ENCODE peak calls at places on chromosomes 11 and 22, in nine cellular contexts. One of them, this sample, is unnamed.

GRCh38 chr22:37922177-37922576 is 16.1 kb downstream of the MICALL1 start:
- DNase-seq in stomach: no peak
- DNase-seq in heart right ventricle: no peak
- DNase-seq in SJSA1: no peak
- DNase-seq in thyroid gland: no peak
- DNase-seq in A549: no peak
- DNase-seq in lung: no peak
- DNase-seq in IMR-90: no peak
- DNase-seq in HCT116: no peak
- DNase-seq in this sample: no peak

GRCh38 chr11:61814242-61814957 is 2.4 kb downstream of the FADS1 start:
- DNase-seq in stomach: no peak
- DNase-seq in heart right ventricle: peak; percentile 58
- DNase-seq in SJSA1: no peak
- DNase-seq in thyroid gland: peak; percentile 22
- DNase-seq in A549: peak; percentile 82
- DNase-seq in lung: peak; percentile 41
- DNase-seq in IMR-90: no peak
- DNase-seq in HCT116: peak; percentile 67
- DNase-seq in this sample: peak; percentile 34

GRCh38 chr22:20567371-20567847 is 60.0 kb downstream of the MED15 start:
- DNase-seq in stomach: no peak
- DNase-seq in heart right ventricle: no peak
- DNase-seq in SJSA1: no peak
- DNase-seq in thyroid gland: peak; percentile 84
- DNase-seq in A549: peak; percentile 40
- DNase-seq in lung: no peak
- DNase-seq in IMR-90: peak; percentile 66
- DNase-seq in HCT116: no peak
- DNase-seq in this sample: no peak

GRCh38 chr22:36682835-36683234 is 20.7 kb downstream of the CACNG2 start:
- DNase-seq in stomach: no peak
- DNase-seq in heart right ventricle: no peak
- DNase-seq in SJSA1: no peak
- DNase-seq in thyroid gland: no peak
- DNase-seq in A549: no peak
- DNase-seq in lung: no peak
- DNase-seq in IMR-90: no peak
- DNase-seq in HCT116: no peak
- DNase-seq in this sample: no peak

GRCh38 chr11:12599408-12600143 is 74.6 kb upstream of the TEAD1 start:
- DNase-seq in stomach: peak; percentile 63
- DNase-seq in heart right ventricle: peak; percentile 22
- DNase-seq in SJSA1: no peak
- DNase-seq in thyroid gland: peak; percentile 30
- DNase-seq in A549: peak; percentile 69
- DNase-seq in lung: peak; percentile 90
- DNase-seq in IMR-90: no peak
- DNase-seq in HCT116: peak; percentile 40
- DNase-seq in this sample: peak; percentile 24

GRCh38 chr22:46105494-46106278 is 44.6 kb upstream of the PPARA start:
- DNase-seq in stomach: peak; percentile 79
- DNase-seq in heart right ventricle: no peak
- DNase-seq in SJSA1: no peak
- DNase-seq in thyroid gland: no peak
- DNase-seq in A549: peak; percentile 85
- DNase-seq in lung: no peak
- DNase-seq in IMR-90: peak; percentile 59
- DNase-seq in HCT116: no peak
- DNase-seq in this sample: peak; percentile 69

GRCh38 chr11:20617346-20617745 is 17.9 kb downstream of the SLC6A5 start:
- DNase-seq in stomach: no peak
- DNase-seq in heart right ventricle: no peak
- DNase-seq in SJSA1: no peak
- DNase-seq in thyroid gland: no peak
- DNase-seq in A549: no peak
- DNase-seq in lung: no peak
- DNase-seq in IMR-90: no peak
- DNase-seq in HCT116: no peak
- DNase-seq in this sample: no peak

GRCh38 chr11:8959546-8960166 is 4.6 kb downstream of the TMEM9B start:
- DNase-seq in stomach: no peak
- DNase-seq in heart right ventricle: peak; percentile 60
- DNase-seq in SJSA1: peak; percentile 29
- DNase-seq in thyroid gland: peak; percentile 54
- DNase-seq in A549: peak; percentile 81
- DNase-seq in lung: peak; percentile 46
- DNase-seq in IMR-90: peak; percentile 86
- DNase-seq in HCT116: peak; percentile 67
- DNase-seq in this sample: peak; percentile 15

GRCh38 chr22:22931557-22932270 is 44.1 kb downstream of the IGLL5 start:
- DNase-seq in stomach: peak; percentile 34
- DNase-seq in heart right ventricle: no peak
- DNase-seq in SJSA1: no peak
- DNase-seq in thyroid gland: no peak
- DNase-seq in A549: no peak
- DNase-seq in lung: no peak
- DNase-seq in IMR-90: no peak
- DNase-seq in HCT116: no peak
- DNase-seq in this sample: peak; percentile 75

GRCh38 chr11:83827940-83828554 is 541.9 kb upstream of the CCDC90B start:
- DNase-seq in stomach: no peak
- DNase-seq in heart right ventricle: no peak
- DNase-seq in SJSA1: peak; percentile 11
- DNase-seq in thyroid gland: no peak
- DNase-seq in A549: peak; percentile 40
- DNase-seq in lung: no peak
- DNase-seq in IMR-90: peak; percentile 52
- DNase-seq in HCT116: peak; percentile 18
- DNase-seq in this sample: no peak

GRCh38 chr11:6733326-6734030 is 38.3 kb downstream of the OR2AG2 start:
- DNase-seq in stomach: no peak
- DNase-seq in heart right ventricle: no peak
- DNase-seq in SJSA1: no peak
- DNase-seq in thyroid gland: no peak
- DNase-seq in A549: no peak
- DNase-seq in lung: no peak
- DNase-seq in IMR-90: no peak
- DNase-seq in HCT116: no peak
- DNase-seq in this sample: no peak

GRCh38 chr22:36379593-36380361 is 8.0 kb downstream of the MYH9 start:
- DNase-seq in stomach: no peak
- DNase-seq in heart right ventricle: no peak
- DNase-seq in SJSA1: peak; percentile 52
- DNase-seq in thyroid gland: no peak
- DNase-seq in A549: no peak
- DNase-seq in lung: no peak
- DNase-seq in IMR-90: peak; percentile 59
- DNase-seq in HCT116: no peak
- DNase-seq in this sample: no peak

GRCh38 chr11:117058761-117059233 is 39.4 kb downstream of the SIK3 start:
- DNase-seq in stomach: no peak
- DNase-seq in heart right ventricle: no peak
- DNase-seq in SJSA1: peak; percentile 77
- DNase-seq in thyroid gland: no peak
- DNase-seq in A549: no peak
- DNase-seq in lung: no peak
- DNase-seq in IMR-90: peak; percentile 68
- DNase-seq in HCT116: no peak
- DNase-seq in this sample: no peak

GRCh38 chr11:32713496-32713895 is 81.0 kb downstream of the CCDC73 start:
- DNase-seq in stomach: no peak
- DNase-seq in heart right ventricle: no peak
- DNase-seq in SJSA1: no peak
- DNase-seq in thyroid gland: no peak
- DNase-seq in A549: peak; percentile 30
- DNase-seq in lung: no peak
- DNase-seq in IMR-90: no peak
- DNase-seq in HCT116: peak; percentile 8
- DNase-seq in this sample: no peak

GRCh38 chr22:27670701-27671412 is 130.7 kb downstream of the MN1 start:
- DNase-seq in stomach: peak; percentile 50
- DNase-seq in heart right ventricle: peak; percentile 86
- DNase-seq in SJSA1: peak; percentile 72
- DNase-seq in thyroid gland: peak; percentile 13
- DNase-seq in A549: no peak
- DNase-seq in lung: no peak
- DNase-seq in IMR-90: no peak
- DNase-seq in HCT116: peak; percentile 34
- DNase-seq in this sample: peak; percentile 40

GRCh38 chr11:48095779-48096470 is 115.6 kb downstream of the PTPRJ start:
- DNase-seq in stomach: no peak
- DNase-seq in heart right ventricle: no peak
- DNase-seq in SJSA1: no peak
- DNase-seq in thyroid gland: no peak
- DNase-seq in A549: no peak
- DNase-seq in lung: no peak
- DNase-seq in IMR-90: no peak
- DNase-seq in HCT116: no peak
- DNase-seq in this sample: no peak

GRCh38 chr11:87254582-87254981 is 216.8 kb downstream of the TMEM135 start:
- DNase-seq in stomach: no peak
- DNase-seq in heart right ventricle: peak; percentile 11
- DNase-seq in SJSA1: no peak
- DNase-seq in thyroid gland: no peak
- DNase-seq in A549: no peak
- DNase-seq in lung: no peak
- DNase-seq in IMR-90: no peak
- DNase-seq in HCT116: no peak
- DNase-seq in this sample: no peak

GRCh38 chr11:117395476-117395875 is 67.8 kb downstream of the CEP164 start:
- DNase-seq in stomach: no peak
- DNase-seq in heart right ventricle: no peak
- DNase-seq in SJSA1: no peak
- DNase-seq in thyroid gland: no peak
- DNase-seq in A549: no peak
- DNase-seq in lung: no peak
- DNase-seq in IMR-90: no peak
- DNase-seq in HCT116: no peak
- DNase-seq in this sample: no peak

GRCh38 chr22:46010177-46010867 is 33.4 kb upstream of the WNT7B start:
- DNase-seq in stomach: no peak
- DNase-seq in heart right ventricle: no peak
- DNase-seq in SJSA1: no peak
- DNase-seq in thyroid gland: peak; percentile 64
- DNase-seq in A549: no peak
- DNase-seq in lung: no peak
- DNase-seq in IMR-90: peak; percentile 55
- DNase-seq in HCT116: no peak
- DNase-seq in this sample: no peak

GRCh38 chr22:49329636-49330035 is 498.0 kb downstream of the BRD1 start:
- DNase-seq in stomach: peak; percentile 4
- DNase-seq in heart right ventricle: no peak
- DNase-seq in SJSA1: no peak
- DNase-seq in thyroid gland: no peak
- DNase-seq in A549: no peak
- DNase-seq in lung: peak; percentile 11
- DNase-seq in IMR-90: no peak
- DNase-seq in HCT116: no peak
- DNase-seq in this sample: no peak
- H3K9me3 ChIP-seq in stomach: peaks cover 30% of the 10 kb centered on the region
- H3K9me3 ChIP-seq in heart right ventricle: peaks cover 11% of the 10 kb centered on the region
- H3K9me3 ChIP-seq in SJSA1: peaks cover 6% of the 10 kb centered on the region
- H3K9me3 ChIP-seq in thyroid gland: no peaks in the 10 kb centered on the region
- H3K9me3 ChIP-seq in A549: no peaks in the 10 kb centered on the region
- H3K9me3 ChIP-seq in lung: peaks cover 31% of the 10 kb centered on the region
- H3K9me3 ChIP-seq in IMR-90: peaks cover 73% of the 10 kb centered on the region
- H3K9me3 ChIP-seq in HCT116: no peaks in the 10 kb centered on the region
- H3K9me3 ChIP-seq in this sample: no peaks in the 10 kb centered on the region

GRCh38 chr11:17354070-17354924 is 2.7 kb downstream of the NCR3LG1 start:
- DNase-seq in stomach: peak; percentile 73
- DNase-seq in heart right ventricle: peak; percentile 79
- DNase-seq in SJSA1: peak; percentile 70
- DNase-seq in thyroid gland: peak; percentile 69
- DNase-seq in A549: peak; percentile 80
- DNase-seq in lung: peak; percentile 74
- DNase-seq in IMR-90: peak; percentile 79
- DNase-seq in HCT116: peak; percentile 75
- DNase-seq in this sample: peak; percentile 76
- H3K27ac ChIP-seq in stomach: no peak overlapping the region
- H3K27ac ChIP-seq in heart right ventricle: peak overlapping the region; percentile 70
- H3K27ac ChIP-seq in SJSA1: no peak overlapping the region
- H3K27ac ChIP-seq in thyroid gland: peak overlapping the region; percentile 87
- H3K27ac ChIP-seq in A549: peak overlapping the region; percentile 69
- H3K27ac ChIP-seq in lung: no peak overlapping the region
- H3K27ac ChIP-seq in IMR-90: no peak overlapping the region
- H3K27ac ChIP-seq in HCT116: peak overlapping the region; percentile 30
- H3K27ac ChIP-seq in this sample: peak overlapping the region; percentile 93

GRCh38 chr22:47318041-47318737 is 555.7 kb downstream of the TBC1D22A start:
- DNase-seq in stomach: no peak
- DNase-seq in heart right ventricle: no peak
- DNase-seq in SJSA1: no peak
- DNase-seq in thyroid gland: no peak
- DNase-seq in A549: no peak
- DNase-seq in lung: no peak
- DNase-seq in IMR-90: no peak
- DNase-seq in HCT116: no peak
- DNase-seq in this sample: no peak
- H3K9me3 ChIP-seq in stomach: peaks cover 27% of the 10 kb centered on the region
- H3K9me3 ChIP-seq in heart right ventricle: peaks cover 28% of the 10 kb centered on the region
- H3K9me3 ChIP-seq in SJSA1: no peaks in the 10 kb centered on the region
- H3K9me3 ChIP-seq in thyroid gland: no peaks in the 10 kb centered on the region
- H3K9me3 ChIP-seq in A549: peaks cover 20% of the 10 kb centered on the region
- H3K9me3 ChIP-seq in lung: peaks cover 13% of the 10 kb centered on the region
- H3K9me3 ChIP-seq in IMR-90: peaks cover 2% of the 10 kb centered on the region
- H3K9me3 ChIP-seq in HCT116: no peaks in the 10 kb centered on the region
- H3K9me3 ChIP-seq in this sample: peaks cover 11% of the 10 kb centered on the region

DNA sequence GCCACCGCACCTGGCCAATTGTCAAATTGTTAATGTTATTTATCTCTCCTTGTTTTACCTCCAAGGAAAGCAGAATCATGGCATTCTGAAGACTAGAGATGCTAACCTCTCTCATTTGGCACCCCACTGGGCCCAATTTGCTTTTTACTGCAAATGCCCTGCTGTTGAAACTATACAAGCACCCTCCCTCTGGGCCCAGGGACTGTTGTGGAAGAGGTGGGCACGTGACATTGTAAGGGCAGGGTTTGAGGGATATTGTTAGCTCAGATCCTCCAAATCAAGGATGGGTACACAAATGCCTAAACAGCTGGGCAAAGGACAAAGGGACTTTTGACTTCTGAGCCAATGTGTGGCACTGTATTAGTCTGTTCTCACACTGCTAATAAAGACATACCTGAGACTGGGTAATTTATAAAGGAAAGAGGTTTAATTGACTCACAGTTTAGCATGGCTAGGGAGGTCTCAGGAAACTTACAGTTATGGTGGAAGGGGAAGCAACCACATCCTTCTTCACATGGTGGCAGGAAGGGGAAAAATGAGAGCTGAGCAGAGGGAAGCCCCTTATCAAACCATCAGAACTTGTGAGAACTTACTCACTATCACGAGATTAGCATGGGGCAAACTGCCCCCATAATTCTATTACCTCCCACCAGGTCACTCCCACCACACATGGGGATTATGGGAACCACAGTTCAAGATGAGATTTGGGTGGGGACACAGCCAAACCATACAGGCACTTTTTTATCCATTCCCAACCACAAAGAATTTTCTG is 6.5 kb upstream of the ALDH3B2 start:
- DNase-seq in stomach: no peak
- DNase-seq in heart right ventricle: no peak
- DNase-seq in SJSA1: no peak
- DNase-seq in thyroid gland: no peak
- DNase-seq in A549: no peak
- DNase-seq in lung: no peak
- DNase-seq in IMR-90: no peak
- DNase-seq in HCT116: no peak
- DNase-seq in this sample: no peak
- H3K27ac ChIP-seq in stomach: no peak overlapping the region
- H3K27ac ChIP-seq in heart right ventricle: no peak overlapping the region
- H3K27ac ChIP-seq in SJSA1: no peak overlapping the region
- H3K27ac ChIP-seq in thyroid gland: no peak overlapping the region
- H3K27ac ChIP-seq in A549: no peak overlapping the region
- H3K27ac ChIP-seq in lung: no peak overlapping the region
- H3K27ac ChIP-seq in IMR-90: no peak overlapping the region
- H3K27ac ChIP-seq in HCT116: no peak overlapping the region
- H3K27ac ChIP-seq in this sample: no peak overlapping the region